ENCODE peak calls at places on chromosome 19, in seven cellular contexts. A, Q, P, E, W, R and N are unnamed samples.

GRCh38 chr19:38494379-38494778 is 60.9 kb downstream of the RYR1 start:
- DNase-seq in A (no peak), Q (no peak), P (no peak), E (no peak), W (no peak), R (no peak), N (no peak)

GRCh38 chr19:46605356-46605821 is 4.3 kb downstream of the CALM3 start:
- DNase-seq in A (peak; percentile 72), Q (no peak), P (no peak), E (no peak), W (peak; percentile 30), R (no peak), N (no peak)

GRCh38 chr19:369256-369655 is 24.7 kb upstream of the MIER2 start:
- DNase-seq in A (peak; percentile 27), Q (no peak), P (no peak), E (no peak), W (peak; percentile 30), R (no peak), N (no peak)

GRCh38 chr19:14433454-14434156 is 499 bp downstream of the PKN1 start:
- DNase-seq in A (no peak), Q (no peak), P (no peak), E (no peak), W (peak; percentile 62), R (no peak), N (no peak)

GRCh38 chr19:32330149-32330548 is 15.3 kb upstream of the ZNF507 start:
- DNase-seq in A (no peak), Q (no peak), P (no peak), E (no peak), W (no peak), R (no peak), N (no peak)

GRCh38 chr19:4097501-4097900 is 26.4 kb downstream of the MAP2K2 start:
- DNase-seq in A (peak; percentile 74), Q (no peak), P (peak; percentile 42), E (no peak), W (no peak), R (no peak), N (no peak)

GRCh38 chr19:44722131-44723121 is 23.5 kb downstream of the CEACAM16 start:
- DNase-seq in A (no peak), Q (no peak), P (no peak), E (peak; percentile 48), W (no peak), R (peak; percentile 27), N (peak; percentile 91)

GRCh38 chr19:56155124-56155687 is 14.1 kb downstream of the ZNF444 start:
- DNase-seq in A (no peak), Q (no peak), P (no peak), E (no peak), W (peak; percentile 89), R (peak; percentile 43), N (peak; percentile 15)

GRCh38 chr19:14614099-14614412 is 31.2 kb downstream of the CLEC17A start:
- DNase-seq in A (no peak), Q (no peak), P (no peak), E (peak; percentile 38), W (no peak), R (peak; percentile 22), N (peak; percentile 95)

GRCh38 chr19:2270157-2270571 is 11.8 kb downstream of the PEAK3 start:
- DNase-seq in A (no peak), Q (no peak), P (peak; percentile 60), E (no peak), W (no peak), R (peak; percentile 64), N (peak; percentile 58)

GRCh38 chr19:2507109-2507508 is 31.2 kb downstream of the GADD45B start:
- DNase-seq in A (peak; percentile 75), Q (peak; percentile 89), P (no peak), E (no peak), W (no peak), R (peak; percentile 45), N (peak; percentile 59)

GRCh38 chr19:18408053-18408476 is 10.6 kb upstream of the LRRC25 start:
- DNase-seq in A (no peak), Q (no peak), P (no peak), E (peak; percentile 87), W (peak; percentile 90), R (peak; percentile 81), N (peak; percentile 71)

GRCh38 chr19:54266133-54266532 is 9.1 kb upstream of the LILRB5 start:
- DNase-seq in A (peak; percentile 75), Q (peak; percentile 53), P (peak; percentile 83), E (peak; percentile 19), W (peak; percentile 97), R (peak; percentile 83), N (peak; percentile 65)

GRCh38 chr19:40663712-40664692 is 26.4 kb downstream of the NUMBL start:
- DNase-seq in A (no peak), Q (no peak), P (no peak), E (no peak), W (no peak), R (peak; percentile 90), N (peak; percentile 60)

GRCh38 chr19:19704836-19705235 is 28.1 kb downstream of the ZNF14 start:
- DNase-seq in A (no peak), Q (no peak), P (no peak), E (no peak), W (no peak), R (no peak), N (no peak)

GRCh38 chr19:30229524-30230174 is 142.5 kb upstream of the ZNF536 start:
- DNase-seq in A (no peak), Q (no peak), P (no peak), E (no peak), W (peak; percentile 64), R (no peak), N (no peak)

GRCh38 chr19:52094526-52094925 is 1.0 kb downstream of the ZNF841 start:
- DNase-seq in A (no peak), Q (no peak), P (no peak), E (no peak), W (peak; percentile 50), R (peak; percentile 18), N (peak; percentile 42)

GRCh38 chr19:46626441-46626840 is 1.6 kb upstream of the PTGIR start:
- DNase-seq in A (no peak), Q (no peak), P (no peak), E (no peak), W (no peak), R (no peak), N (no peak)

GRCh38 chr19:8459520-8460260 is 14.9 kb downstream of the HNRNPM start:
- DNase-seq in A (no peak), Q (peak; percentile 55), P (no peak), E (no peak), W (no peak), R (no peak), N (no peak)

GRCh38 chr19:23437901-23438300 is 42.6 kb upstream of the ZNF91 start:
- DNase-seq in A (no peak), Q (no peak), P (no peak), E (no peak), W (no peak), R (no peak), N (no peak)

GRCh38 chr19:37975071-37975470 is 68.1 kb downstream of the SIPA1L3 start:
- DNase-seq in A (no peak), Q (no peak), P (no peak), E (no peak), W (no peak), R (no peak), N (no peak)

GRCh38 chr19:3697094-3697493 is 3.2 kb downstream of the PIP5K1C start:
- DNase-seq in A (no peak), Q (no peak), P (no peak), E (no peak), W (no peak), R (no peak), N (no peak)

GRCh38 chr19:40217921-40218890 is at the start of gene TTC9B:
- DNase-seq in A (no peak), Q (no peak), P (no peak), E (no peak), W (peak; percentile 89), R (peak; percentile 71), N (no peak)

GRCh38 chr19:34838753-34839431 is 65.9 kb upstream of the ZNF599 start:
- DNase-seq in A (no peak), Q (no peak), P (no peak), E (no peak), W (peak; percentile 92), R (no peak), N (peak; percentile 9)
- TF ChIP-seq CTCF in A (no peak), Q (peak; percentile 69), P (no peak), E (no peak), W (peak; percentile 87), R (no peak), N (no peak)

DNA sequence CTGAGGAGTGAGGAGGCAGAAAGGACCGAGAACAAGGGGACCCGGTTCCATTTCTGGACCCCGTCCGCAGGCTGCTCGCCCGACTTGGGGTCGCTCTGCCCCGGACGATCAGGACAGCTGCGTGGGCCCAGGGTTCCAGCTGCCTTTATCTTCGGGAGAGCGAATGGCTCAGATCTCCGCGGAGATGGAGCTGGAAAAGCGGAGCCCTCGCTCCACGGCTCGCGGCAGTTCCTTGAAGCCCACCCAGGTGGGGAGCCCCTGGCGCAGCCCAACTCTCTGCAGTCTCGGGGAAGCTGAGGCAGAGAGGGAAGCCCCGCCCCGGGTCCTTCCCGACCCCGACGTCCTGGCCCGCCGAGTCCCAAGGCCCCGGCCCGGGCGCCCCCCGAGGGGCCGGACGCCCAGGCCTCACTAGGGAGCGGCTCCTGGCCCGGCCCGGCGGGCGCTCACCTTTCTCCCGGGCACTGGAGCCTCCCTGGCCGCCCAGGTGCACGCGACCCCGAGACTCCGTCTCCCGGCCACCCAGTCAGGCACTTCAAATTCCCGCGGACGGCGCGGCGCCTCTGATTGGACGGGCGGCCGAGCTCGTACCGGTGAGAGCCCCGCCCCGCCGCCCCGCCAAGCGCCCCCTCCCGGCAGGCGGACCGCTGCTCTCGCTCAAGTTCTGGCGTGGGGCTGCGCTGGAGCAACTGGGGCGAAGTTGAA is 485.7 kb downstream of the UQCRFS1 start:
- DNase-seq in A (no peak), Q (no peak), P (no peak), E (no peak), W (peak; percentile 87), R (peak; percentile 77), N (no peak)
- TF ChIP-seq CTCF in A (no peak), Q (no peak), P (no peak), E (no peak), W (peak; percentile 74), R (peak; percentile 62), N (no peak)

GRCh38 chr19:10471909-10472308 is 31.2 kb downstream of the KEAP1 start:
- DNase-seq in A (no peak), Q (peak; percentile 58), P (no peak), E (no peak), W (no peak), R (peak; percentile 59), N (peak; percentile 83)
- TF ChIP-seq CTCF in A (no peak), Q (peak; percentile 42), P (peak; percentile 18), E (peak; percentile 36), W (peak; percentile 52), R (peak; percentile 32), N (peak; percentile 75)

DNA sequence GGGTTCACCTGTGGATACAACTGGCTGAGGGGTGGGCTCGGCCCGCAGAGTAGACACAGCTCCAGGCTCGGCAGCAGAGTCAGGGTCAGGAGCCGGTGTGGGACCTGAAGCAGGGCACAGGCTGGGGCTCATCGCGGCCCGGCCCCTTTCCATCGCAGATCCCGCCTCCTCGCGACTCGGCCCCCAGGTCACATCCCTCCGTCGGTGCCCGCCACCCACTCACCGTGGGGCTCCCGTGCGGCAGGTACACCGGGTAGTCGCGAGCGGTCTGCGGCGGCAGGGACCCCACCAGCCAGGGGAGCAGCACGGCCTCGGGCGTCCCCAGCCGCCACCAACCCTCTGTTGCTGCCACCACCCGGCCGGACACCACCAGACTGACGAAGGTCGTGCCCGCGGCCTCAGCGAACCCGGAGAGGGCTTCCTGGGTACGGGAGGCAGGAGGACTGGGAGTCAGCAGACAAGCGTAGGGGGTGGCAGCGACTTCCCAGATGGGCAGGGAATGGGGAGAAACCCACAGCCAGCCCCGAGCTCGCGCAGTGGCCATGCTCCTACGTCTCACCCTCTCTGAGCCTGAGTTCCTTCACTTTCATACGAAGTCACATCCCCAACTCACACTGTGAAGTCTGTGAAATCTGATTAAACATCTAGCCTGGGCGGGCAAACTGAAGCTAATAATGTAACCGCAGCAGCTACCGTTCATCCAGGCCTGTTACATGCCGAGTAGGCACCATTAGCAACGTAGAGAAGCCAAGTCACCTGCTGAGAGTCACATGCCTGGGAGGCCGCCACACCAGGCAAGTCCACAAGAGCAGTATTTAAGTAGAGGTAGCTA is 3.7 kb downstream of the FUZ start:
- DNase-seq in A (peak; percentile 80), Q (no peak), P (peak; percentile 47), E (no peak), W (peak; percentile 84), R (no peak), N (no peak)
- TF ChIP-seq CTCF in A (no peak), Q (no peak), P (no peak), E (peak; percentile 27), W (peak; percentile 48), R (no peak), N (no peak)